ENCODE peak calls at places on chromosomes 7 and 10, in eight cellular contexts. Q is activated CD8-positive, alpha-beta memory T cell treated with anti-CD3 and anti-CD28 coated beads, Interleukin-2, amount 50 U/mL, for 48 hours; Y is T-helper 9 cell; F is hepatocyte; O is choroid plexus epithelial cell; N is HEK293T; R is epithelial cell of proximal tubule; S is HuH-7.5. E is an unnamed sample.

GRCh38 chr7:4215176-4215720 is 466.8 kb upstream of the FOXK1 start:
- DNase-seq in Q (no peak), Y (no peak), F (no peak), O (no peak), N (no peak), R (no peak), S (no peak), E (no peak)

GRCh38 chr10:104617831-104618230 is 23.3 kb upstream of the SORCS3 start:
- DNase-seq in Q (no peak), Y (no peak), F (no peak), O (no peak), N (no peak), R (no peak), S (no peak), E (no peak)

GRCh38 chr10:86652361-86653202 is 1.8 kb upstream of the OPN4 start:
- DNase-seq in Q (no peak), Y (no peak), F (no peak), O (no peak), N (no peak), R (no peak), S (no peak), E (no peak)

GRCh38 chr10:132674311-132674710 is 111.6 kb downstream of the NKX6-2 start:
- DNase-seq in Q (no peak), Y (no peak), F (no peak), O (no peak), N (no peak), R (no peak), S (no peak), E (no peak)

GRCh38 chr7:103432713-103433112 is 13.3 kb downstream of the SLC26A5 start:
- DNase-seq in Q (no peak), Y (no peak), F (no peak), O (no peak), N (no peak), R (no peak), S (no peak), E (no peak)

GRCh38 chr7:74344128-74344496 is 54.9 kb downstream of the CLIP2 start:
- DNase-seq in Q (no peak), Y (no peak), F (no peak), O (peak; percentile 17), N (no peak), R (no peak), S (no peak), E (no peak)

GRCh38 chr10:52997007-52997406 is 224.4 kb upstream of the MBL2 start:
- DNase-seq in Q (no peak), Y (no peak), F (no peak), O (peak; percentile 18), N (no peak), R (no peak), S (no peak), E (no peak)

GRCh38 chr10:24882047-24882698 is 70.2 kb downstream of the PRTFDC1 start:
- DNase-seq in Q (no peak), Y (peak; percentile 8), F (no peak), O (peak; percentile 81), N (no peak), R (no peak), S (no peak), E (no peak)

GRCh38 chr7:3573151-3573550 is 272.1 kb downstream of the SDK1 start:
- DNase-seq in Q (no peak), Y (no peak), F (no peak), O (no peak), N (no peak), R (no peak), S (no peak), E (no peak)

GRCh38 chr7:4876586-4876985 is 6.9 kb downstream of the RADIL start:
- DNase-seq in Q (no peak), Y (no peak), F (no peak), O (no peak), N (no peak), R (no peak), S (no peak), E (no peak)

GRCh38 chr7:47782792-47783191 is 165.5 kb downstream of the PKD1L1 start:
- DNase-seq in Q (no peak), Y (no peak), F (no peak), O (no peak), N (no peak), R (no peak), S (no peak), E (no peak)

GRCh38 chr7:2927592-2927991 is 83.5 kb upstream of the GNA12 start:
- DNase-seq in Q (no peak), Y (no peak), F (no peak), O (no peak), N (no peak), R (no peak), S (no peak), E (no peak)

GRCh38 chr10:131129544-131129943 is 182.0 kb downstream of the TCERG1L start:
- DNase-seq in Q (no peak), Y (no peak), F (peak; percentile 14), O (no peak), N (no peak), R (no peak), S (no peak), E (no peak)

GRCh38 chr10:7767209-7767608 is 20.6 kb downstream of the KIN start:
- DNase-seq in Q (no peak), Y (no peak), F (no peak), O (peak; percentile 91), N (no peak), R (no peak), S (no peak), E (no peak)

GRCh38 chr7:114703677-114704076 is 218.2 kb upstream of the MDFIC start:
- DNase-seq in Q (no peak), Y (no peak), F (no peak), O (peak; percentile 71), N (no peak), R (no peak), S (no peak), E (no peak)

GRCh38 chr10:46329690-46330016 is 42.9 kb downstream of the ANTXRL start:
- DNase-seq in Q (no peak), Y (no peak), F (no peak), O (peak; percentile 72), N (no peak), R (no peak), S (no peak), E (no peak)

GRCh38 chr7:43725251-43725650 is 4.1 kb downstream of the COA1 start:
- DNase-seq in Q (no peak), Y (no peak), F (no peak), O (peak; percentile 25), N (no peak), R (no peak), S (no peak), E (no peak)